ENCODE peak calls at places on chromosomes 13 and 19, in five cellular contexts. B is hepatocyte, H is thoracic aorta, G is ascending aorta, C is GM23338. Q is an unnamed sample. For H3K27me3 and H3K36me3, the result is how much of the 10 kb centered on the place peaks cover.

GRCh38 chr19:19186742-19187141 is 5.2 kb downstream of the BORCS8 start:
- DNase-seq in B (no peak), H (no peak), G (no peak), C (no peak), Q (no peak)

GRCh38 chr13:26046639-26047038 is 5.2 kb downstream of the SHISA2 start:
- DNase-seq in B (no peak), H (no peak), G (no peak), C (no peak), Q (no peak)

GRCh38 chr19:19026299-19026971 is 6.9 kb downstream of the SUGP2 start:
- DNase-seq in B (peak), H (no peak), G (no peak), C (peak), Q (no peak)

GRCh38 chr13:57988276-57988675 is 356.7 kb downstream of the PCDH17 start:
- DNase-seq in B (no peak), H (no peak), G (no peak), C (no peak), Q (no peak)

GRCh38 chr19:39937094-39937493 is 2.7 kb upstream of the FCGBP start:
- DNase-seq in B (no peak), H (no peak), G (no peak), C (no peak), Q (no peak)

GRCh38 chr13:106143930-106144709 is 391.3 kb downstream of the EFNB2 start:
- DNase-seq in B (peak), H (no peak), G (no peak), C (peak), Q (no peak)

GRCh38 chr13:77544365-77544764 is 8.9 kb downstream of the SCEL start:
- DNase-seq in B (peak), H (no peak), G (no peak), C (no peak), Q (no peak)

GRCh38 chr13:44425041-44425814 is 51.6 kb downstream of the SERP2 start:
- DNase-seq in B (no peak), H (no peak), G (no peak), C (no peak), Q (peak)

GRCh38 chr13:24267283-24267682 is 42.1 kb upstream of the C1QTNF9 start:
- DNase-seq in B (no peak), H (no peak), G (no peak), C (no peak), Q (no peak)

GRCh38 chr13:78604782-78605611 is 1.6 kb upstream of the POU4F1 start:
- DNase-seq in B (no peak), H (no peak), G (no peak), C (peak), Q (no peak)

GRCh38 chr19:800360-801029 is 3.2 kb downstream of the PTBP1 start:
- DNase-seq in B (peak), H (no peak), G (no peak), C (no peak), Q (no peak)

GRCh38 chr19:53013621-53014020 is at the start of gene ERVV-1:
- DNase-seq in B (no peak), H (no peak), G (no peak), C (no peak), Q (no peak)

GRCh38 chr19:16912780-16913179 is 24.0 kb downstream of the F2RL3 start:
- DNase-seq in B (no peak), H (no peak), G (no peak), C (no peak), Q (no peak)

GRCh38 chr13:85541476-85541875 is 257.7 kb downstream of the SLITRK6 start:
- DNase-seq in B (no peak), H (no peak), G (no peak), C (no peak), Q (no peak)

GRCh38 chr13:48156466-48156865 is 61.6 kb upstream of the MED4 start:
- DNase-seq in B (no peak), H (no peak), G (no peak), C (peak), Q (peak)

GRCh38 chr19:19067276-19068072 is 3.7 kb downstream of the SLC25A42 start:
- DNase-seq in B (no peak), H (no peak), G (no peak), C (no peak), Q (no peak)

GRCh38 chr19:13026478-13026999 is 31.3 kb downstream of the NFIX start:
- DNase-seq in B (peak), H (no peak), G (no peak), C (no peak), Q (peak)

GRCh38 chr13:107138468-107138867 is 570.5 kb upstream of the ARGLU1 start:
- DNase-seq in B (no peak), H (no peak), G (no peak), C (peak), Q (no peak)

GRCh38 chr19:28934626-28935025 is 278.3 kb downstream of the UQCRFS1 start:
- DNase-seq in B (no peak), H (no peak), G (no peak), C (no peak), Q (no peak)

GRCh38 chr19:49613374-49613773 is 22.4 kb downstream of the PRR12 start:
- DNase-seq in B (peak), H (no peak), G (no peak), C (no peak), Q (no peak)

GRCh38 chr19:28406966-28407365 is 806.0 kb downstream of the UQCRFS1 start:
- DNase-seq in B (no peak), H (no peak), G (no peak), C (no peak), Q (no peak)

GRCh38 chr13:28539625-28540286 is 44.8 kb upstream of the FLT1 start:
- DNase-seq in B (no peak), H (no peak), G (no peak), C (no peak), Q (no peak)

GRCh38 chr13:60267498-60268202 is 103.9 kb upstream of the DIAPH3 start:
- DNase-seq in B (peak), H (no peak), G (no peak), C (peak), Q (no peak)

GRCh38 chr13:113205428-113205931 is 3.0 kb downstream of the PCID2 start:
- DNase-seq in B (no peak), H (no peak), G (no peak), C (no peak), Q (no peak)

GRCh38 chr19:8352134-8352827 is 9.2 kb upstream of the KANK3 start:
- DNase-seq in B (no peak), H (no peak), G (no peak), C (peak), Q (no peak)

GRCh38 chr19:35529241-35530218 is 1.4 kb upstream of the SBSN start:
- DNase-seq in B (no peak), H (no peak), G (no peak), C (no peak), Q (no peak)

GRCh38 chr13:27201661-27202060 is 30.1 kb upstream of the USP12 start:
- DNase-seq in B (no peak), H (no peak), G (no peak), C (no peak), Q (no peak)

GRCh38 chr19:7971553-7972520 is 28.4 kb upstream of the TIMM44 start:
- DNase-seq in B (no peak), H (no peak), G (no peak), C (no peak), Q (no peak)

GRCh38 chr13:95982144-95982543 is 71.1 kb downstream of the UGGT2 start:
- DNase-seq in B (no peak), H (no peak), G (no peak), C (no peak), Q (no peak)

GRCh38 chr19:46860846-46861690 is at the start of gene ARHGAP35:
- DNase-seq in B (peak), H (no peak), G (no peak), C (peak), Q (peak)

GRCh38 chr19:3492131-3492839 is 8.2 kb downstream of the DOHH start:
- DNase-seq in B (no peak), H (no peak), G (no peak), C (no peak), Q (no peak)

GRCh38 chr13:76886292-76887061 is at the start of gene KCTD12:
- DNase-seq in B (peak), H (peak), G (peak), C (peak), Q (peak)

GRCh38 chr13:22861958-22862466 is 318.8 kb upstream of the SGCG start:
- DNase-seq in B (no peak), H (no peak), G (no peak), C (no peak), Q (no peak)

GRCh38 chr19:48169585-48169973 is 565 bp downstream of the LIG1 start:
- DNase-seq in B (peak), H (peak), G (no peak), C (peak), Q (peak)

GRCh38 chr13:67091603-67092002 is 138.5 kb downstream of the PCDH9 start:
- DNase-seq in B (no peak), H (no peak), G (no peak), C (no peak), Q (no peak)

GRCh38 chr13:30616927-30617314 is 799 bp upstream of the USPL1 start:
- DNase-seq in B (peak), H (peak), G (peak), C (peak), Q (peak)

GRCh38 chr13:101916758-101917474 is 464.4 kb downstream of the ITGBL1 start:
- DNase-seq in B (no peak), H (no peak), G (no peak), C (peak), Q (no peak)

GRCh38 chr13:94702181-94703041 is 9.9 kb downstream of the SOX21 start:
- DNase-seq in B (no peak), H (no peak), G (no peak), C (peak), Q (no peak)
- H3K27me3 ChIP-seq in B (half or more), H (under half), G (under half), C (half or more), Q (under half)

DNA sequence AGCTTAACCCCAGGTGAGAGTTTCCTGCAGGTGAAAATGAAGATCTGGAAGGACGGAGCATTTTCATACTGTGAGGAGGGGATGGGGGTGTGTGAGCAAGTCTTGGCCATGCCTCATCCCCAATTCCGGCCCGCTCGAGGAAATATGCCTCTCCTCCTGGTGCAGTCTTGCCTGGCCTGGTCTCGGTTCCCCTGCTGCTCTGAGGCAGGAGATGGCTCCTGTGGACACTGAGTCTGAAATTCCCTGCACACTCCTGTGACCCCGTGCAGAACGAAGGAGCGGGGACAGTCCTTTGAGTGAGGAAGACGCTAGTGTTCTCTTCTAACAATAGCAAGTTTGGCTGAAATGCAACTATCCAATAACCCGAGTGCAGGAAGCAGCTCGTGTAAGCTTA is 329 bp upstream of the ZNF439 start:
- DNase-seq in B (no peak), H (no peak), G (no peak), C (no peak), Q (no peak)
- H3K4me3 ChIP-seq in B (no peak), H (peak), G (peak), C (peak), Q (peak)

DNA sequence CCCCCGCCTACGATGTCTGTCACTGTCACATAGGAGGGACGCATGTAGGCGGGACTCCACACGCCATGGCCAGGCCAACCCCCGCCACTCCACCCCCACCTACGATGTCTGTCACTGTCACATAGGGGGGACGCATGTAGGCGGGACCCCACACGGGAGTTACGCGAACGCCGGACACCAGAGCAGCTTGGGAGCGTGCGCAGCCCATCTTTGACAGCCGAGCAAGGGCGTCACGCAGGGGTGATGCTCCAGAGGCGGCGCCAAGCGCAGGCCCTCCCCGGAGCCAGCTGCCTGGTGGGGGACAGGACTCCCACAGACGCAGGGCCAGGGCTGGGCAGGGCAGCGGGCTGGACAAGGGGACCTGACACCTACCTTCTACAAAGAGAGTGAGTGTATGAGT is 20.0 kb downstream of the ZNF787 start:
- DNase-seq in B (no peak), H (no peak), G (no peak), C (no peak), Q (no peak)
- H3K36me3 ChIP-seq in B (under half), H (under half), G (under half), C (under half), Q (under half)

GRCh38 chr19:30562981-30563380 is 190.8 kb downstream of the ZNF536 start:
- DNase-seq in B (no peak), H (no peak), G (no peak), C (no peak), Q (no peak)
- H3K27me3 ChIP-seq in B (under half), H (under half), G (under half), C (under half), Q (under half)

DNA sequence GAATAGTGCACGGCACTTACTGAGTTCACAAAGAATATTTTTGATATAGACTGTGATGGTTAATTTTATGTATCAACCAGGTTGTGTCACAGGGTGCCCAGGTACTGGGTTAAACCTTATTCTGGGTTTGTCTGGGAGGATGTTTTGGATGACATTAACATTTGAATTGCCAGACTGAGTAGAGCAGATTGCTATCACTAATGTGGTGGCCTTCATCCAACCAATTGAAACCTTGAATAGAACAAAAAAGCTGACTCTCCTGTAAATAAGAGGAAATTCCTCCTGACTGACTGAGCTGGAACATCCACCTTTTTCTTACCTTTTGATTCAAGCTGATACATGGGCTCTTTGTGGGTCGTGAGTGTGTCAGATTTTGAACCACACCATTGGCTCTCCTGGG is 1424.4 kb upstream of the MIR17HG start:
- DNase-seq in B (no peak), H (no peak), G (no peak), C (peak), Q (no peak)
- H3K4me3 ChIP-seq in B (no peak), H (no peak), G (no peak), C (no peak), Q (no peak)

Q was measured in SJCRH30.